ENCODE peak calls at places on chromosome 18, in ten cellular contexts. P is AG10803, J is tibial nerve, U is cardiac fibroblast, L is fibroblast of lung, O is GM23338, N is BJ, D is fibroblast of villous mesenchyme, I is GM12865, B is BE2C. E is an unnamed sample.

GRCh38 chr18:50298443-50299284 is 11.2 kb upstream of the CXXC1 start:
- DNase-seq in N (no peak), U (no peak), O (peak; percentile 46), I (no peak), B (no peak), P (no peak), J (no peak), L (no peak), D (no peak), E (no peak)

GRCh38 chr18:49111191-49111988 is 160.6 kb upstream of the SMAD7 start:
- DNase-seq in U (no peak), B (peak; percentile 17), N (no peak), P (peak; percentile 14), I (no peak), D (peak; percentile 46), J (no peak), L (peak; percentile 42), O (no peak), E (no peak)

GRCh38 chr18:69813559-69813958 is 134.1 kb downstream of the CD226 start:
- DNase-seq in B (no peak), O (no peak), N (no peak), I (no peak), L (no peak), J (no peak), D (no peak), U (no peak), P (no peak), E (no peak)

GRCh38 chr18:26480897-26481795 is 67.2 kb downstream of the KCTD1 start:
- DNase-seq in B (no peak), J (no peak), I (no peak), L (peak; percentile 89), N (peak; percentile 83), U (peak; percentile 94), P (peak; percentile 94), D (peak; percentile 88), O (no peak), E (peak; percentile 88)

GRCh38 chr18:32429427-32429826 is 41.3 kb downstream of the GAREM1 start:
- DNase-seq in B (no peak), L (no peak), J (no peak), N (no peak), I (no peak), D (no peak), U (no peak), O (no peak), P (no peak), E (no peak)

GRCh38 chr18:11741505-11742145 is 52.6 kb downstream of the GNAL start:
- DNase-seq in P (no peak), O (peak; percentile 69), L (peak; percentile 3), J (no peak), U (no peak), N (no peak), B (no peak), I (peak; percentile 27), D (no peak), E (no peak)

GRCh38 chr18:33239298-33239697 is 201.2 kb downstream of the CCDC178 start:
- DNase-seq in L (no peak), U (no peak), N (no peak), P (no peak), I (no peak), B (no peak), J (no peak), O (no peak), D (no peak), E (no peak)

GRCh38 chr18:54713386-54713785 is 114.9 kb upstream of the RAB27B start:
- DNase-seq in I (no peak), N (no peak), D (no peak), O (no peak), B (no peak), J (no peak), L (no peak), U (no peak), P (no peak), E (no peak)

GRCh38 chr18:6219116-6219717 is 195.5 kb downstream of the L3MBTL4 start:
- DNase-seq in P (peak; percentile 49), D (peak; percentile 27), N (no peak), L (peak; percentile 70), I (peak; percentile 62), J (no peak), U (peak; percentile 69), O (peak; percentile 88), B (no peak), E (peak; percentile 55)

GRCh38 chr18:58762781-58763171 is 91.5 kb downstream of the MALT1 start:
- DNase-seq in L (no peak), I (no peak), N (no peak), J (no peak), O (no peak), D (no peak), U (no peak), P (no peak), B (no peak), E (no peak)

GRCh38 chr18:33755918-33756590 is 178.0 kb downstream of the ASXL3 start:
- DNase-seq in I (peak; percentile 38), L (peak; percentile 98), B (no peak), O (no peak), D (peak; percentile 93), J (no peak), N (peak; percentile 47), P (peak; percentile 83), U (peak; percentile 33), E (peak; percentile 32)

GRCh38 chr18:9209230-9209629 is 72.6 kb downstream of the ANKRD12 start:
- DNase-seq in J (no peak), L (peak; percentile 62), O (no peak), U (peak; percentile 63), I (no peak), B (no peak), P (peak; percentile 74), D (peak; percentile 51), N (no peak), E (no peak)

GRCh38 chr18:25349926-25350560 is 1.9 kb downstream of the ZNF521 start:
- DNase-seq in L (peak; percentile 15), J (no peak), D (peak; percentile 4), I (no peak), U (peak; percentile 32), N (no peak), P (peak; percentile 15), O (peak; percentile 68), B (no peak), E (no peak)

GRCh38 chr18:23523429-23524212 is 20.3 kb downstream of the RMC1 start:
- DNase-seq in D (peak; percentile 49), P (peak; percentile 76), I (no peak), B (no peak), U (no peak), O (no peak), N (no peak), J (no peak), L (no peak), E (peak; percentile 27)

GRCh38 chr18:6683112-6683876 is 46.2 kb upstream of the ARHGAP28 start:
- DNase-seq in O (peak; percentile 65), L (no peak), B (peak; percentile 74), D (no peak), P (no peak), N (no peak), J (no peak), U (no peak), I (no peak), E (no peak)

GRCh38 chr18:11154369-11154982 is 5.1 kb upstream of the PIEZO2 start:
- DNase-seq in U (peak; percentile 78), I (peak; percentile 72), P (peak; percentile 55), J (no peak), B (no peak), D (peak; percentile 73), L (peak; percentile 85), N (no peak), O (peak; percentile 73), E (peak; percentile 58)

GRCh38 chr18:57698571-57699276 is 77.1 kb upstream of the NARS1 start:
- DNase-seq in P (peak; percentile 71), B (no peak), J (no peak), O (no peak), I (no peak), N (peak; percentile 40), U (peak; percentile 78), D (peak; percentile 86), L (peak; percentile 81), E (peak; percentile 33)

DNA sequence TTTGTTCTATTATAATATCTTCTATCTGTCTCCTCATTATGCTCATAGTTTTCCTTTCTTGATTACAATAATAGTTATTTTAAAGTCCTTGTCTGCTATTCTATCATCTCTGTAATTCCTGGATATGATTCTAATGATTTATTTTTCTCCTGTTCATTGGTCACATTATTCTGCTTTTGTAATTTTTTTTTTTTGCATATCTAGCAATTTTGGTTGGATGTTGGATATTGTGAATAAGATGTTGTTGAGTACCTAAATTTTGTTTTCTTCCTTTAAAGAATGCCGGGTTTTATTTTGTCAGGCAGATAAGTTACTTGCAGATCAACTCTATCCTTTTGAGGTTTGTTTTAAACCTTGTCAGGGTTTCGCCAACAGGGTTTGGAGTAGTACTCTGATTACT is 25.2 kb downstream of the KATNAL2 start:
- DNase-seq in O (no peak), D (no peak), I (no peak), N (no peak), U (no peak), L (no peak), P (no peak), J (no peak), B (no peak), E (no peak)
- TF ChIP-seq CTCF in O (no peak), D (no peak), I (no peak), N (no peak), U (no peak), L (no peak), P (no peak), J (no peak), B (no peak), E (no peak)

DNA sequence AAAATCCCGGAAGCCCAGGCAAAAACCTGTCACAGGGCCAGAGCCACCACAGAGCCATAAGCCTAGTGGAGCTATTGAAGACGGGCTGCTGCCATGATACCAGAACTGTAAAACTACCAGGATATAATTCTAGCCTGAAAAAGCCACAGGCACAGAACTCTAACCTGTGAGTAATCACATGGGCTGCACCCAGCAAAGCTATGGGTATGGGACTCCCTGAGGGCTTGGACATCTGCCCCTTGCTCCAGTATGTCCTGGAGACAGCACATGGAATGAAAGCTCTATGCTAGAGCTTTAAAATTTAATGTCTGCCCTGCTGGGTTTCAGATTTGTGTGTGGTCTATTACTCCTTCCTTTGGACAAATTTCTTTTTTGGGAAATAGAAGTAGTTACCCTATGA is 2183.6 kb upstream of the CELF4 start:
- DNase-seq in D (no peak), U (no peak), N (no peak), P (no peak), J (no peak), L (no peak), O (no peak), B (no peak), I (no peak), E (no peak)
- H3K4me3 ChIP-seq in D (no peak overlapping the region), U (no peak overlapping the region), N (no peak overlapping the region), P (no peak overlapping the region), J (no peak overlapping the region), L (no peak overlapping the region), O (no peak overlapping the region), B (no peak overlapping the region), I (no peak overlapping the region), E (no peak overlapping the region)

GRCh38 chr18:46447323-46447722 is 209.7 kb downstream of the LOXHD1 start:
- DNase-seq in U (no peak), O (no peak), L (no peak), B (no peak), D (no peak), P (no peak), N (no peak), I (no peak), J (no peak), E (no peak)
- TF ChIP-seq CTCF in U (no peak), O (peak; percentile 27), L (no peak), B (no peak), D (no peak), P (no peak), N (no peak), I (no peak), J (no peak), E (no peak)

GRCh38 chr18:63137999-63138448 is 181.5 kb downstream of the BCL2 start:
- DNase-seq in O (no peak), I (peak; percentile 81), U (peak; percentile 19), N (no peak), D (no peak), L (no peak), J (no peak), B (no peak), P (no peak), E (no peak)
- H3K4me3 ChIP-seq in O (peak overlapping the region; percentile 19), I (peak overlapping the region; percentile 70), U (no peak overlapping the region), N (no peak overlapping the region), D (no peak overlapping the region), L (no peak overlapping the region), J (peak overlapping the region; percentile 19), B (no peak overlapping the region), P (peak overlapping the region; percentile 33), E (no peak overlapping the region)

E was measured in astrocyte of the cerebellum.